ENCODE peak calls at places on chromosome 5, in five cellular contexts. J is WERI-Rb-1; R is amygdala; A is activated naive CD4-positive, alpha-beta T cell treated with anti-CD3 and anti-CD28 coated beads for 36 hours; E is activated naive CD8-positive, alpha-beta T cell treated with anti-CD3 and anti-CD28 coated beads, Interleukin-2, amount 50 U/mL, for 16 hours. W is an unnamed sample.

GRCh38 chr5:100519075-100519474 is 16.1 kb upstream of the FAM174A start:
- DNase-seq in R (no peak), A (no peak), E (no peak), J (no peak), W (no peak)

GRCh38 chr5:181059297-181060230 is 19.5 kb downstream of the BTNL9 start:
- DNase-seq in R (no peak), J (no peak), A (no peak), E (no peak), W (no peak)

GRCh38 chr5:179509239-179509638 is 41.1 kb upstream of the RUFY1 start:
- DNase-seq in J (no peak), R (no peak), E (no peak), A (no peak), W (no peak)

GRCh38 chr5:34535433-34535832 is 120.7 kb upstream of the RAI14 start:
- DNase-seq in E (no peak), A (no peak), J (no peak), R (no peak), W (no peak)

GRCh38 chr5:106189121-106189809 is 1481.5 kb downstream of the EFNA5 start:
- DNase-seq in J (no peak), E (no peak), R (no peak), A (no peak), W (no peak)

GRCh38 chr5:146441896-146442295 is 5.2 kb upstream of the TCERG1 start:
- DNase-seq in R (no peak), J (no peak), E (no peak), A (no peak), W (no peak)

GRCh38 chr5:95791751-95792150 is 30.8 kb downstream of the GLRX start:
- DNase-seq in R (no peak), A (no peak), J (no peak), E (no peak), W (no peak)

GRCh38 chr5:95631991-95632675 is 12.2 kb downstream of the GPR150 start:
- DNase-seq in E (peak), R (no peak), A (peak), J (no peak), W (peak)

GRCh38 chr5:147479949-147480348 is 29.9 kb downstream of the DPYSL3 start:
- DNase-seq in E (no peak), R (no peak), A (no peak), J (peak), W (peak)

GRCh38 chr5:96279796-96280542 is 153.1 kb downstream of the PCSK1 start:
- DNase-seq in E (no peak), A (peak), J (no peak), R (no peak), W (peak)

GRCh38 chr5:112548246-112548982 is 129.3 kb upstream of the EPB41L4A start:
- DNase-seq in R (no peak), E (no peak), A (peak), J (no peak), W (peak)

GRCh38 chr5:179417696-179418095 is 72.4 kb upstream of the ADAMTS2 start:
- DNase-seq in R (no peak), E (no peak), A (no peak), J (no peak), W (no peak)

GRCh38 chr5:101580591-101580990 is 677.5 kb upstream of the ST8SIA4 start:
- DNase-seq in E (no peak), R (no peak), J (no peak), A (no peak), W (no peak)

GRCh38 chr5:176803943-176804498 is 6.3 kb upstream of the UNC5A start:
- DNase-seq in A (peak), J (no peak), E (no peak), R (no peak), W (peak)

GRCh38 chr5:14244721-14245518 is 101.8 kb downstream of the TRIO start:
- DNase-seq in R (no peak), J (no peak), A (no peak), E (no peak), W (no peak)

GRCh38 chr5:16617272-16617973 is 626 bp upstream of the RETREG1 start:
- DNase-seq in J (no peak), R (no peak), A (peak), E (peak), W (no peak)

GRCh38 chr5:172768573-172769323 is 2.2 kb downstream of the DUSP1 start:
- DNase-seq in E (no peak), J (no peak), R (no peak), A (no peak), W (no peak)

GRCh38 chr5:1439388-1440097 is 5.7 kb downstream of the SLC6A3 start:
- DNase-seq in R (no peak), J (no peak), E (no peak), A (no peak), W (no peak)

GRCh38 chr5:172868924-172869565 is 35.0 kb downstream of the ERGIC1 start:
- DNase-seq in E (no peak), A (peak), R (peak), J (no peak), W (peak)

GRCh38 chr5:58922392-58923171 is 339.7 kb downstream of the RAB3C start:
- DNase-seq in R (peak), J (no peak), E (no peak), A (no peak), W (peak)

GRCh38 chr5:144093868-144094267 is 76.6 kb downstream of the YIPF5 start:
- DNase-seq in R (no peak), A (no peak), E (no peak), J (no peak), W (no peak)

GRCh38 chr5:76787237-76787636 is 31.6 kb upstream of the F2RL1 start:
- DNase-seq in A (no peak), R (no peak), E (no peak), J (no peak), W (no peak)

W was measured in AG08395.